ENCODE peak calls at places on chromosomes 16 and 17, in nine cellular contexts. V is AG20443; X is activated CD8-positive, alpha-beta memory T cell treated with anti-CD3 and anti-CD28 coated beads for 4 hours; Y is GM04503; Z is AG09309; C is CD4-positive, alpha-beta memory T cell; A is cardiac fibroblast; F is breast epithelium; O is stimulated activated CD4-positive, alpha-beta T cell treated with anti-CD3 and anti-CD28 coated beads, Interleukin-1b, Interleukin-23, amount 100 ng/mL, for 24 hours. U is an unnamed sample.

GRCh38 chr17:22193113-22193512 is 500.8 kb downstream of the KCNJ18 start:
- DNase-seq in V (no peak), Z (no peak), C (no peak), O (no peak), A (no peak), X (no peak), F (no peak), Y (no peak), U (no peak)

GRCh38 chr17:2222901-2223616 is 80.5 kb downstream of the SMG6 start:
- DNase-seq in A (peak), O (peak), Z (no peak), V (peak), X (peak), F (no peak), Y (peak), C (peak), U (no peak)

GRCh38 chr16:88306860-88307545 is 75.8 kb upstream of the ZNF469 start:
- DNase-seq in O (no peak), Z (peak), X (no peak), V (peak), C (no peak), F (no peak), Y (peak), A (peak), U (no peak)

GRCh38 chr16:4594433-4595410 is 20.0 kb downstream of the UBALD1 start:
- DNase-seq in Z (no peak), O (no peak), C (no peak), F (no peak), X (no peak), V (no peak), Y (no peak), A (no peak), U (no peak)

GRCh38 chr17:48907713-48908046 is 527 bp upstream of the UBE2Z start:
- DNase-seq in Y (peak), A (peak), O (no peak), Z (peak), C (no peak), V (peak), F (no peak), X (no peak), U (no peak)

GRCh38 chr17:1179635-1180433 is at the start of gene ABR:
- DNase-seq in A (peak), V (peak), X (peak), O (no peak), F (no peak), Z (no peak), C (peak), Y (no peak), U (no peak)

GRCh38 chr16:86756882-86757703 is 178.7 kb downstream of the FOXL1 start:
- DNase-seq in V (no peak), O (no peak), Y (no peak), A (no peak), C (no peak), Z (no peak), F (no peak), X (no peak), U (no peak)

GRCh38 chr17:17877548-17878358 is 41.0 kb upstream of the SREBF1 start:
- DNase-seq in C (no peak), V (peak), A (peak), X (no peak), Z (peak), O (no peak), F (peak), Y (peak), U (no peak)

GRCh38 chr17:58960068-58960467 is 146.6 kb downstream of the TRIM37 start:
- DNase-seq in A (peak), O (no peak), X (no peak), C (no peak), F (no peak), Z (peak), V (peak), Y (peak), U (no peak)

GRCh38 chr16:85296859-85297698 is 184.8 kb upstream of the CIBAR2 start:
- DNase-seq in V (peak), O (peak), Z (no peak), X (peak), A (peak), C (no peak), F (peak), Y (no peak), U (no peak)

GRCh38 chr16:86708431-86708830 is 130.1 kb downstream of the FOXL1 start:
- DNase-seq in V (no peak), A (no peak), O (no peak), Z (no peak), C (no peak), F (no peak), X (no peak), Y (no peak), U (no peak)

GRCh38 chr16:966505-966904 is 4.3 kb downstream of the LMF1 start:
- DNase-seq in V (no peak), C (no peak), F (no peak), O (no peak), X (no peak), Y (no peak), A (no peak), Z (no peak), U (no peak)

GRCh38 chr17:81707725-81708646 is 4.1 kb upstream of the SLC25A10 start:
- DNase-seq in O (no peak), Y (no peak), Z (no peak), C (no peak), A (no peak), X (no peak), F (no peak), V (no peak), U (no peak)

GRCh38 chr17:17781591-17782424 is 55.0 kb downstream of the SREBF1 start:
- DNase-seq in O (no peak), A (peak), X (no peak), V (peak), F (no peak), Y (no peak), C (peak), Z (no peak), U (no peak)

GRCh38 chr17:60106377-60107059 is 27.8 kb upstream of the HEATR6 start:
- DNase-seq in O (no peak), A (peak), F (no peak), C (no peak), V (peak), Y (no peak), Z (no peak), X (no peak), U (no peak)

GRCh38 chr16:56679813-56680212 is 2.5 kb upstream of the MT1X start:
- DNase-seq in O (no peak), Y (no peak), F (no peak), X (no peak), V (no peak), Z (no peak), A (no peak), C (no peak), U (peak)

GRCh38 chr17:68576811-68577551 is 24.2 kb downstream of the FAM20A start:
- DNase-seq in A (peak), X (no peak), Z (no peak), O (no peak), C (no peak), Y (peak), F (no peak), V (peak), U (no peak)

GRCh38 chr16:85126731-85127662 is 14.7 kb upstream of the CIBAR2 start:
- DNase-seq in Y (no peak), X (no peak), O (peak), V (peak), Z (peak), F (no peak), C (no peak), A (peak), U (no peak)

GRCh38 chr16:87383522-87384161 is at the start of gene FBXO31:
- DNase-seq in V (peak), X (peak), A (peak), Y (peak), F (peak), C (peak), Z (peak), O (peak), U (peak)

GRCh38 chr17:75011788-75012319 is 616 bp upstream of the MRPL58 start:
- DNase-seq in A (peak), F (peak), Z (no peak), V (peak), C (no peak), Y (no peak), X (no peak), O (no peak), U (no peak)

GRCh38 chr16:51407921-51408320 is 256.9 kb upstream of the SALL1 start:
- DNase-seq in A (peak), Y (no peak), F (no peak), X (no peak), V (no peak), O (no peak), Z (no peak), C (no peak), U (no peak)

GRCh38 chr16:8720080-8720966 is 45.9 kb downstream of the ABAT start:
- DNase-seq in C (no peak), Y (no peak), O (no peak), V (no peak), Z (no peak), A (no peak), X (no peak), F (no peak), U (no peak)

GRCh38 chr16:5504028-5504758 is 406.6 kb upstream of the EEF2KMT start:
- DNase-seq in O (no peak), A (no peak), C (no peak), Y (no peak), Z (no peak), V (no peak), F (no peak), X (no peak), U (no peak)

GRCh38 chr17:79788989-79789942 is 7.6 kb downstream of the CBX8 start:
- DNase-seq in V (no peak), F (no peak), C (no peak), O (no peak), X (no peak), A (no peak), Y (no peak), Z (no peak), U (no peak)

GRCh38 chr17:6421700-6422604 is 13.0 kb downstream of the AIPL1 start:
- DNase-seq in F (peak), Z (no peak), C (peak), Y (no peak), A (peak), V (peak), X (peak), O (peak), U (peak)

GRCh38 chr17:38617074-38617860 is 11.5 kb upstream of the SRCIN1 start:
- DNase-seq in Y (no peak), V (peak), F (no peak), O (no peak), C (no peak), Z (no peak), A (no peak), X (no peak), U (no peak)

U was measured in Panc1.